ENCODE peak calls at places on chromosomes 11 and 22, in eight cellular contexts. U is esophagus squamous epithelium, G is IMR-90, E is Peyer's patch, R is A549, D is stomach, W is sigmoid colon, B is adrenal gland. T is an unnamed sample. For H3K4me1, the result is how much of the 10 kb centered on the place peaks cover.

GRCh38 chr11:1693327-1694063 is 3.5 kb upstream of the KRTAP5-6 start:
- DNase-seq in U (no peak), G (peak), E (peak), R (peak), D (peak), W (peak), B (peak), T (peak)

GRCh38 chr11:46216040-46216764 is 61.3 kb upstream of the CREB3L1 start:
- DNase-seq in U (no peak), G (peak), E (peak), R (no peak), D (peak), W (no peak), B (no peak), T (no peak)

GRCh38 chr22:43185860-43186261 is 1.1 kb downstream of the TTLL12 start:
- DNase-seq in U (no peak), G (peak), E (peak), R (peak), D (peak), W (peak), B (peak), T (peak)

GRCh38 chr11:67544591-67545242 is 21.5 kb upstream of the CABP2 start:
- DNase-seq in U (no peak), G (no peak), E (no peak), R (no peak), D (no peak), W (no peak), B (no peak), T (no peak)

GRCh38 chr22:49348631-49349030 is 479.0 kb downstream of the BRD1 start:
- DNase-seq in U (no peak), G (no peak), E (no peak), R (no peak), D (no peak), W (no peak), B (no peak), T (no peak)

GRCh38 chr11:65546217-65546958 is 11.8 kb downstream of the LTBP3 start:
- DNase-seq in U (peak), G (no peak), E (peak), R (peak), D (peak), W (peak), B (peak), T (peak)

GRCh38 chr22:38426628-38427027 is 28.4 kb downstream of the KCNJ4 start:
- DNase-seq in U (no peak), G (no peak), E (no peak), R (no peak), D (no peak), W (no peak), B (no peak), T (no peak)

GRCh38 chr11:91981995-91982394 is 242.6 kb upstream of the FAT3 start:
- DNase-seq in U (no peak), G (peak), E (no peak), R (peak), D (no peak), W (peak), B (peak), T (peak)

GRCh38 chr22:31768422-31769059 is 14.7 kb downstream of the DEPDC5 start:
- DNase-seq in U (no peak), G (no peak), E (no peak), R (no peak), D (no peak), W (no peak), B (peak), T (no peak)

GRCh38 chr11:13831707-13832106 is 130.8 kb upstream of the SPON1 start:
- DNase-seq in U (no peak), G (no peak), E (no peak), R (no peak), D (no peak), W (no peak), B (no peak), T (no peak)

GRCh38 chr22:38267086-38267485 is 5.7 kb downstream of the TMEM184B start:
- DNase-seq in U (no peak), G (peak), E (no peak), R (no peak), D (no peak), W (no peak), B (peak), T (no peak)

GRCh38 chr22:40009953-40010751 is 15.4 kb downstream of the FAM83F start:
- DNase-seq in U (no peak), G (no peak), E (peak), R (no peak), D (no peak), W (no peak), B (no peak), T (no peak)
- H3K27ac ChIP-seq in U (peak), G (no peak), E (peak), R (no peak), D (no peak), W (no peak), B (no peak), T (no peak)

GRCh38 chr22:40607506-40607905 is 29.0 kb downstream of the MRTFA start:
- DNase-seq in U (no peak), G (no peak), E (no peak), R (no peak), D (no peak), W (no peak), B (no peak), T (no peak)
- H3K4me1 ChIP-seq in U (under half), G (under half), E (under half), R (half or more), D (under half), W (under half), B (half or more), T (under half)

GRCh38 chr11:118607401-118608267 is at the start of gene PHLDB1:
- DNase-seq in U (no peak), G (peak), E (peak), R (peak), D (peak), W (peak), B (peak), T (peak)
- TF ChIP-seq POLR2A in U (no peak), G (peak), E (peak), R (peak), D (no peak), W (peak), B (peak), T (peak)

DNA sequence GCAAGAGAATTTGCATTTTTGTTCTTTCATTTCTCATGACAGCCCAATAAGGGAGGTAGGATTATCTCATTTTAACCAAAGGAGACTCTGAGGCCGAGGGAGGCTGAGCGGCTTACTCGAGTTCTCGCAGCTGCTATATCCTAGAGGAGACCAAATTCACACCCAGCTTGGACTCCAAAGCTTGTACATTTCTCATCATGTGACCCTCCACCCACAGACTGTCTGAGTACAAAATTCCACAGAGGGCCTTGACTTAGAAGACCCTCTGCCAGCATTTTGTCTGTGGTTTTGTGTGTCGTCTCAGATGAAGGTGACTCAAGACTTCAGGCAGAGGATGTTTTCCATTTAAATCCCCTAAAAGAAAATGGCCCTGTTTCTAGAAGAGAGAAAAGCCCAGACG is 305.1 kb downstream of the NTM start:
- DNase-seq in U (no peak), G (peak), E (no peak), R (no peak), D (no peak), W (no peak), B (no peak), T (no peak)
- H3K27ac ChIP-seq in U (no peak), G (no peak), E (no peak), R (no peak), D (no peak), W (no peak), B (no peak), T (no peak)

DNA sequence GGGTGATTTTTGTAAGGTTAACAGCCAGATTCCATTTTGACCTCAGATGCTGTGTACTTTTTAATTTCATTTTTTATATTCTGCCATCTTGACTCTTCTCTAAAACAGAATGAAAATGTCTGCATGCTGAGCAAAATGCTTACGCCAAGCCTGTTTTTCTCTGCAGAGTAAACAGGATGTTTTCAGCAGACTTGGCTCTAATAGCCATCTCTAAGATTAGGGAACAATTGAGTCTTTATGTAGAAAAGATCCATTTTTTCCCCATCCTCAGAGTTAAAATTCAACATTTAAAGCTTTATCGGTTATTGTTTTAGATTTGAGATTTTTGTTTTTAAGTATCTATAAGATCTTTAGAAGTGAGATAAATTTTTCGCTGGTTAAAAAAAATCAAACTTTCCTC is 17.7 kb upstream of the ADSL start:
- DNase-seq in U (no peak), G (no peak), E (no peak), R (no peak), D (no peak), W (no peak), B (no peak), T (no peak)
- H3K4me1 ChIP-seq in U (under half), G (under half), E (under half), R (under half), D (under half), W (under half), B (under half), T (under half)

DNA sequence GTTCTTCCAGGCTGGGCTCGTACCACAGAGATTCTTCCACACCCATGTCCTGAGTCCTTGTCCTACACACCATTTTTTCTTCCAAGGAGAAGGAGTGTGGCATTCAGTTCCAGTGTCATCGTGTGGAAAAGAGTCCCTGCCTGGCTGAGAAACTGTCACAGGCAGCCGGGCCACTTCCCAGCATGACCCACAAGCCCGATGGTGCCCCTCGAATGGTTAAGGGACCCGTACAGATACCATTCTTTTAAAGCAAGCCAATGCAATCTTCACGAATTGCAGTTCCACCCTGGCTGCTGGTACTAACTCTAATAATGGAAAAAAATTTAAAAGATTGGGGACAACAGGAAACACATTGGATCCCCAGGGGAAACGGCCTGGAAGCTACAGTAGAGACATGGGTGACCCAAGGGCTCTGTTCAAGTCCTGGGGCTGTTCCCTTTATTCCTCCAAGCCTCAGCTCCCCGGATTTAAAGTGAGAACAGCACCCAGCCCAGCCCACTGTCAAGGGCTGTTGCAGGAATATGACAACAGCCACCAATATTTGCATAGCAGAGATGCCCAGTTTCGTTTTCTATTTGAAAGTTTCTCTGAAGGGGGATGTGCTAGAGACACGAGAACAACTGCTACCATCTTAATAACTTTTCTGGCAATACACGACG is 80.9 kb upstream of the WNT7B start:
- DNase-seq in U (no peak), G (no peak), E (peak), R (no peak), D (peak), W (peak), B (peak), T (peak)
- TF ChIP-seq POLR2A in U (no peak), G (no peak), E (no peak), R (no peak), D (no peak), W (no peak), B (peak), T (peak)

GRCh38 chr11:7348432-7349298 is 97.0 kb downstream of the SYT9 start:
- DNase-seq in U (no peak), G (no peak), E (no peak), R (no peak), D (no peak), W (no peak), B (no peak), T (no peak)
- H3K27ac ChIP-seq in U (no peak), G (no peak), E (no peak), R (no peak), D (no peak), W (peak), B (no peak), T (no peak)

DNA sequence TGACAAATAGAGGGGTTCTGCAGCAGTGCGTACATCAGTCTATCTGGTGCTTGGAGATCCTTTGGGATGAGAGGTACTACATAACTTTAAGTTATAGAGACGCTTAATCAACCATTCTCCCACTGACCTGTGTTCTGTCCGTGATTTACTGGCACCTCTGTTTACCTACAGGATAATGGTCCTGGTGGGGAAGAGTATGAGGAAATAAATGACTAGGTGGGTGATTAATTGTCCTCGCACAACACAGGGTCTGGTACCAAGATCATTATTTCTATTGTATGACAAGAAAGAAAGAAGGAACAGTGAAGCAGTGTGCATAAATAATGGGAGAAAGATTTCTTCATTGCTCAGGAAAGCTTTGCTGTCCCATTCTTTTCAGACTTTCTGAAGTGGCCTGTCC is 32.8 kb upstream of the FJX1 start:
- DNase-seq in U (no peak), G (no peak), E (no peak), R (no peak), D (no peak), W (no peak), B (no peak), T (no peak)
- H3K4me1 ChIP-seq in U (under half), G (under half), E (under half), R (under half), D (under half), W (under half), B (under half), T (under half)

DNA sequence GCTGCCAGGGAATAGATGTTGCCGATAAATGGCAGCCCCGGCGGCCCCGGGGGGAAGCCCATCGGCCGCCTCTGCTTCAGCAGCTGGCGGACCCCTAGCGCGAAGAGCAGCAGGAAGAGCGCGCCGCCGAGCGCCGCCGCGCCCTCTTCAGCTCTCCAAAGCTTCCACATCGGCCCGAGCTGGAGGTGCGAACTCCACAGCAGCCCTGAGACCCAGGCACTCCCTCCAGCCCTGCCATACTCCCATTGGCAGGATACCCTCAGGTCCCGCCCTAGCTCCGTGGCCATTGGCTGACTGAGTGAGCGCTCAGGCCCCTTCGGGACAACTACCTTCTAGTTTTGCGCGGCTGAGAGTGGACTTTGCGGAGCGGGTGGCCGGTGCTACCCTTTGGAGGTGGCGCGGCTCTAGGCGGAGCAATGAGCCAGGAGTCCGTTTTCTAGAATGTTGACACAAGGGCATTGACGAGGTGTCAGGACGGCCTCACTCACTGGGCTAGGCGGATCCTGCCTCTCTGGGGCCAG is at the start of gene CYP2R1:
- DNase-seq in U (peak), G (peak), E (peak), R (peak), D (peak), W (peak), B (peak), T (peak)
- TF ChIP-seq POLR2A in U (no peak), G (no peak), E (peak), R (peak), D (no peak), W (peak), B (peak), T (no peak)

GRCh38 chr11:68859123-68859522 is 17.4 kb upstream of the CPT1A start:
- DNase-seq in U (no peak), G (no peak), E (no peak), R (no peak), D (no peak), W (no peak), B (no peak), T (no peak)

GRCh38 chr11:68852628-68853027 is 10.9 kb upstream of the CPT1A start:
- DNase-seq in U (no peak), G (no peak), E (no peak), R (no peak), D (no peak), W (no peak), B (no peak), T (no peak)

GRCh38 chr11:68857037-68857586 is 15.4 kb upstream of the CPT1A start:
- DNase-seq in U (no peak), G (no peak), E (no peak), R (no peak), D (no peak), W (no peak), B (no peak), T (no peak)

GRCh38 chr11:68855205-68855978 is 13.7 kb upstream of the CPT1A start:
- DNase-seq in U (no peak), G (peak), E (peak), R (no peak), D (no peak), W (no peak), B (no peak), T (peak)

DNA sequence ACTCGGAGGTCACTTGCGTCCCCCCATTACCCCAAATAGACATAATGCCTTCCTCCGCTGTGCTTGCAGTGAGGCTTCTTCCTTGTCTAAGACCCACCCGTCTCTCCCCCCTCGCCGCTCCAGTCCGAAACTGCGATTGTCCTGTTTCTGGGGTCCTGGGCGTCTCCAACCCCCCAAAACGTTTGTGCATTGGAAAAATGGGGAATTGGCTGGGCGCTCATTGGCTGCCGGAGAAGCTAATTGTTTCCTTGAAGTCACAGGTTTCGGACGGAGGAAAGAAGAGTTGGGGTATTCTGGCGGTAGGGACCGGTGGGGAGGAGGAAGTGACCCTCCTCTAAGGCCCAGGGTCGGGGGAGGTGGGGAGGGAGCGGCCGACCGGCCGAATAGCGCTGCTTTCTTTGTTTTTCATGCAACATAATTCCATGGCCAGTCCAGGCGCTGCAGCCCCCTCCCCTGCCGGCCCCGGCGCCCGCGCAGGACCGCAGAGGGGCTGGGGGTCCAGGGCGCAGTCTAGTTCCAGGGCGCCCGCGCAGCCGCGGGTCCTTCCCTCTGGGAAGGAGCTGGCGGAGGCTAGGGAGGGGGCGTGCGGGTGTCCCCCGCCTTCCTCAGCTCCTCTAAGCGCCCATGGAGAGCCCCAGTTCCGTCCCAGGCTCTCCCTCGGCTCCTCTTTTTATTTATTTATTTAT is 12.7 kb upstream of the CPT1A start:
- DNase-seq in U (no peak), G (no peak), E (no peak), R (no peak), D (no peak), W (no peak), B (no peak), T (no peak)
- H3K27ac ChIP-seq in U (no peak), G (no peak), E (no peak), R (peak), D (no peak), W (no peak), B (no peak), T (no peak)

T was measured in gastrocnemius medialis.